ENCODE peak calls at places on chromosomes 2 and 18, in eight cellular contexts. H, S, P, Y, E, I, W and J are unnamed samples.

GRCh38 chr18:51461956-51462355 is 264.5 kb upstream of the MEX3C start:
- DNase-seq in S (no peak), H (no peak), Y (peak; percentile 88), W (no peak), I (no peak), P (peak; percentile 1), E (no peak), J (no peak)

GRCh38 chr2:33678447-33678846 is 79.3 kb upstream of the FAM98A start:
- DNase-seq in P (no peak), I (no peak), S (no peak), W (no peak), Y (no peak), H (no peak), E (no peak), J (no peak)

GRCh38 chr18:63112681-63113080 is 206.9 kb downstream of the BCL2 start:
- DNase-seq in E (no peak), Y (no peak), I (no peak), P (no peak), H (no peak), W (no peak), S (no peak), J (no peak)

GRCh38 chr2:46855805-46856204 is 59.8 kb downstream of the MCFD2 start:
- DNase-seq in H (no peak), Y (no peak), I (no peak), W (no peak), S (no peak), E (no peak), P (no peak), J (no peak)

GRCh38 chr2:33240178-33240577 is 236.3 kb upstream of the RASGRP3 start:
- DNase-seq in P (peak; percentile 70), H (peak; percentile 53), I (no peak), E (no peak), W (no peak), Y (peak; percentile 48), S (no peak), J (no peak)

GRCh38 chr2:212998629-212999359 is 152.6 kb downstream of the IKZF2 start:
- DNase-seq in P (peak; percentile 39), Y (peak; percentile 44), S (no peak), I (no peak), E (no peak), W (no peak), H (peak; percentile 64), J (no peak)

GRCh38 chr2:636151-636621 is 41.0 kb downstream of the TMEM18 start:
- DNase-seq in H (no peak), S (no peak), E (no peak), I (no peak), Y (no peak), P (no peak), W (no peak), J (no peak)

GRCh38 chr2:180133736-180134135 is 126.6 kb upstream of the CWC22 start:
- DNase-seq in I (no peak), S (no peak), Y (no peak), P (no peak), W (no peak), E (no peak), H (no peak), J (no peak)

GRCh38 chr2:216880509-216881184 is 20.8 kb upstream of the TNP1 start:
- DNase-seq in P (peak; percentile 10), I (no peak), S (no peak), W (peak; percentile 14), Y (peak; percentile 9), H (peak; percentile 5), E (no peak), J (no peak)

GRCh38 chr2:23595601-23596251 is 210.7 kb downstream of the KLHL29 start:
- DNase-seq in P (peak; percentile 31), H (peak; percentile 9), Y (peak; percentile 31), W (peak; percentile 67), E (no peak), S (no peak), I (no peak), J (no peak)

GRCh38 chr2:71608034-71608433 is 154.7 kb downstream of the DYSF start:
- DNase-seq in I (no peak), W (no peak), P (no peak), S (no peak), H (no peak), E (no peak), Y (no peak), J (no peak)

GRCh38 chr18:6294119-6294784 is 120.5 kb downstream of the L3MBTL4 start:
- DNase-seq in Y (no peak), W (no peak), I (peak; percentile 63), S (no peak), H (no peak), E (no peak), P (no peak), J (peak; percentile 2)

GRCh38 chr2:35447816-35448215 is 907.8 kb upstream of the CRIM1 start:
- DNase-seq in E (no peak), H (no peak), I (no peak), W (no peak), S (no peak), Y (no peak), P (no peak), J (no peak)

GRCh38 chr18:47149457-47150028 is 757 bp downstream of the HDHD2 start:
- DNase-seq in Y (peak; percentile 17), H (no peak), I (no peak), W (no peak), P (peak; percentile 24), E (peak; percentile 48), S (no peak), J (no peak)

GRCh38 chr2:174992886-174993285 is 12.3 kb downstream of the CHN1 start:
- DNase-seq in Y (no peak), I (no peak), E (no peak), S (no peak), P (no peak), H (no peak), W (no peak), J (no peak)

GRCh38 chr2:215517391-215517790 is 81.5 kb upstream of the FN1 start:
- DNase-seq in P (peak; percentile 52), W (no peak), E (no peak), Y (no peak), S (no peak), I (no peak), H (no peak), J (no peak)

GRCh38 chr2:212451786-212452200 is 86.8 kb downstream of the ERBB4 start:
- DNase-seq in H (peak; percentile 80), E (no peak), P (peak; percentile 27), W (peak; percentile 14), I (no peak), Y (peak; percentile 2), S (no peak), J (no peak)

GRCh38 chr2:54879598-54880355 is 156.3 kb downstream of the EML6 start:
- DNase-seq in H (no peak), I (no peak), P (no peak), E (no peak), S (no peak), W (no peak), Y (no peak), J (no peak)

GRCh38 chr2:240339411-240340360 is 95.8 kb upstream of the GPC1 start:
- DNase-seq in Y (no peak), H (no peak), P (no peak), W (no peak), E (no peak), I (no peak), S (no peak), J (no peak)

GRCh38 chr2:43114210-43114609 is 112.2 kb downstream of the ZFP36L2 start:
- DNase-seq in I (no peak), H (peak; percentile 56), P (no peak), Y (peak; percentile 41), W (peak; percentile 47), E (no peak), S (no peak), J (no peak)

GRCh38 chr2:138779451-138780440 is at the start of gene NXPH2:
- DNase-seq in P (peak; percentile 32), S (no peak), I (no peak), H (no peak), E (no peak), W (no peak), Y (peak; percentile 9), J (no peak)

GRCh38 chr2:64957114-64957903 is 31.9 kb upstream of the SLC1A4 start:
- DNase-seq in Y (no peak), E (no peak), H (no peak), W (no peak), P (no peak), S (no peak), I (no peak), J (no peak)
- H3K4me3 ChIP-seq in Y (no peak overlapping the region), E (no peak overlapping the region), H (no peak overlapping the region), W (no peak overlapping the region), P (no peak overlapping the region), S (no peak overlapping the region), I (no peak overlapping the region), J (no peak overlapping the region)

GRCh38 chr2:79393107-79393506 is 119.7 kb upstream of the CTNNA2 start:
- DNase-seq in P (no peak), S (no peak), Y (no peak), H (no peak), E (no peak), W (no peak), I (no peak), J (no peak)
- H3K4me3 ChIP-seq in P (no peak overlapping the region), S (no peak overlapping the region), Y (no peak overlapping the region), H (no peak overlapping the region), E (no peak overlapping the region), W (no peak overlapping the region), I (no peak overlapping the region), J (no peak overlapping the region)

GRCh38 chr18:25164211-25164836 is 187.6 kb downstream of the ZNF521 start:
- DNase-seq in W (no peak), I (peak; percentile 40), S (no peak), E (no peak), H (peak; percentile 2), P (no peak), Y (no peak), J (no peak)
- H3K4me3 ChIP-seq in W (no peak overlapping the region), I (peak overlapping the region; percentile 57), S (no peak overlapping the region), E (no peak overlapping the region), H (peak overlapping the region; percentile 46), P (peak overlapping the region; percentile 26), Y (no peak overlapping the region), J (no peak overlapping the region)

GRCh38 chr2:196166876-196167275 is 4.5 kb downstream of the STK17B start:
- DNase-seq in Y (peak; percentile 69), I (peak; percentile 48), H (peak; percentile 67), S (no peak), E (no peak), W (no peak), P (peak; percentile 64), J (peak; percentile 81)

GRCh38 chr2:196163285-196163684 is 8.1 kb downstream of the STK17B start:
- DNase-seq in E (no peak), W (no peak), H (no peak), P (no peak), Y (no peak), S (no peak), I (no peak), J (no peak)

GRCh38 chr2:196162586-196163180 is 8.7 kb downstream of the STK17B start:
- DNase-seq in H (no peak), W (no peak), E (no peak), Y (no peak), S (no peak), P (no peak), I (no peak), J (no peak)

GRCh38 chr2:196167666-196168065 is 3.7 kb downstream of the STK17B start:
- DNase-seq in P (no peak), Y (no peak), E (no peak), W (no peak), H (no peak), I (no peak), S (no peak), J (no peak)

DNA sequence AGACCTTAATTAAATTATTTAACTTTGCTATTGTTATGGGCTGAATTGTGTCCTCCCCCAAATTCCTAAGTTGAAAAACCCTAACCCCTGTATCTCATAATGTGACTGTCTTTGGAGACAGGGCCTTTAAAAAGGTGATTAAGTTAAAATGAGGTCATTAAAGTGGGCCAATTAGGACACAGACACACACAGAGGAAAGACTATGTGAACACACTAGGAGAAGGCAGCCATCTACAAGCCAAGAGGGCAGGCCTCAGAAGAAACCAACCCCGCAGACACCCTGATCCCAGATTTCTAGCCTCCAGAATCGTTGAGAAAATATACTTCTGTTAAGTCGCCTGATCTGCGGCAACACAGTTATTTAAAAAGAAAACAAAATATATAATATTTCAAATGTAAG is 6.4 kb downstream of the STK17B start:
- DNase-seq in H (no peak), I (no peak), E (no peak), Y (no peak), S (no peak), W (no peak), P (no peak), J (no peak)
- H3K4me3 ChIP-seq in H (no peak overlapping the region), I (peak overlapping the region; percentile 92), E (peak overlapping the region; percentile 49), Y (no peak overlapping the region), S (no peak overlapping the region), W (no peak overlapping the region), P (no peak overlapping the region), J (no peak overlapping the region)